ENCODE peak calls at places on chromosomes 2 and 18, in five cellular contexts. J is H1, O is GM20000, T is GM10248, B is Peyer's patch. V is an unnamed sample.

GRCh38 chr2:143684731-143685364 is 555.6 kb downstream of the ARHGAP15 start:
- DNase-seq in J (no peak), O (no peak), T (no peak), B (no peak), V (no peak)

GRCh38 chr2:8412082-8412481 is 269.8 kb upstream of the ID2 start:
- DNase-seq in J (no peak), O (no peak), T (no peak), B (no peak), V (no peak)

GRCh38 chr2:31033032-31033431 is 105.2 kb downstream of the GALNT14 start:
- DNase-seq in J (no peak), O (no peak), T (no peak), B (no peak), V (no peak)

GRCh38 chr18:6776193-6776592 is 46.7 kb downstream of the ARHGAP28 start:
- DNase-seq in J (no peak), O (no peak), T (no peak), B (no peak), V (no peak)

GRCh38 chr2:215417400-215417951 is 18.4 kb downstream of the FN1 start:
- DNase-seq in J (no peak), O (no peak), T (no peak), B (no peak), V (no peak)

GRCh38 chr2:169928463-169928864 is 101.2 kb downstream of the UBR3 start:
- DNase-seq in J (no peak), O (peak; percentile 9), T (peak; percentile 31), B (no peak), V (no peak)

GRCh38 chr2:214019973-214020345 is 390.9 kb upstream of the VWC2L start:
- DNase-seq in J (no peak), O (no peak), T (no peak), B (no peak), V (no peak)

GRCh38 chr2:48328972-48329723 is 200.8 kb upstream of the STON1 start:
- DNase-seq in J (no peak), O (no peak), T (no peak), B (no peak), V (no peak)

GRCh38 chr2:127153691-127154158 is 46.8 kb upstream of the BIN1 start:
- DNase-seq in J (no peak), O (no peak), T (no peak), B (no peak), V (no peak)

GRCh38 chr2:9757430-9758287 is 85.6 kb upstream of the TAF1B start:
- DNase-seq in J (no peak), O (no peak), T (no peak), B (no peak), V (no peak)

GRCh38 chr18:13240060-13240725 is 21.6 kb downstream of the LDLRAD4 start:
- DNase-seq in J (no peak), O (no peak), T (no peak), B (no peak), V (no peak)

GRCh38 chr2:231527091-231527395 is 3.2 kb downstream of the NMUR1 start:
- DNase-seq in J (no peak), O (no peak), T (no peak), B (no peak), V (no peak)

GRCh38 chr2:85160946-85161625 is 27.9 kb downstream of the TCF7L1 start:
- DNase-seq in J (no peak), O (no peak), T (no peak), B (peak; percentile 37), V (no peak)

GRCh38 chr18:11909597-11910026 is 1.5 kb upstream of the MPPE1 start:
- DNase-seq in J (no peak), O (peak; percentile 44), T (peak; percentile 40), B (no peak), V (no peak)

GRCh38 chr2:96963316-96963715 is 23.1 kb downstream of the FAM178B start:
- DNase-seq in J (no peak), O (no peak), T (no peak), B (no peak), V (no peak)

GRCh38 chr18:78192044-78192443 is 787.6 kb upstream of the SALL3 start:
- DNase-seq in J (no peak), O (no peak), T (no peak), B (no peak), V (no peak)
- TF ChIP-seq CTCF in J (peak; percentile 55), O (no peak), T (no peak), B (no peak), V (no peak)

GRCh38 chr2:180507028-180507427 is 473.4 kb upstream of the UBE2E3 start:
- DNase-seq in J (no peak), O (no peak), T (no peak), B (no peak), V (no peak)
- TF ChIP-seq CTCF in J (no peak), O (no peak), T (no peak), B (no peak), V (no peak)

DNA sequence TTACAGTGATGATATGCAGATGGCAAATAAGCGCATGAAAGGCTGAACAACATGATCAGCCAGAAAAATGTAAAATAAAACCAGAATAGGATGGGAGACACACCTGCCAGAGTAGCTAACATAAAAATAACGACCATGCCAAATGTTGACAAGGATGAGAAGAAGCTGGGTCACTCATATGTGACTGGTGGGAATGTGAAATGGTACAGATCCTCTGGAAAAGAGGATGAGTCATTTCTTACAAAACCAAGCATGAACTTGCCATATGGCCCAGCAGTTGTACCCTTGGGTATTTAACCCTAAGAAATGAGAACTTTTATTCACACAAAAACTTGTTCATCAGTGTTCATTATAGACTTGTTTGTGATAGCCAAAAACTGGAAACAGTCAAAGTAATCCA is 143.8 kb downstream of the SH3BP4 start:
- DNase-seq in J (no peak), O (no peak), T (no peak), B (no peak), V (no peak)
- TF ChIP-seq CTCF in J (no peak), O (no peak), T (no peak), B (no peak), V (no peak)

GRCh38 chr2:224062481-224063307 is 23.6 kb upstream of the SERPINE2 start:
- DNase-seq in J (no peak), O (no peak), T (no peak), B (no peak), V (no peak)
- TF ChIP-seq CTCF in J (peak; percentile 40), O (no peak), T (no peak), B (no peak), V (no peak)

GRCh38 chr2:207200136-207200535 is 34.4 kb upstream of the KLF7 start:
- DNase-seq in J (no peak), O (no peak), T (no peak), B (no peak), V (no peak)
- TF ChIP-seq CTCF in J (no peak), O (no peak), T (no peak), B (no peak), V (no peak)

GRCh38 chr2:121044412-121044811 is 240.6 kb downstream of the TFCP2L1 start:
- DNase-seq in J (no peak), O (no peak), T (no peak), B (no peak), V (peak; percentile 10)
- TF ChIP-seq CTCF in J (peak; percentile 53), O (no peak), T (no peak), B (no peak), V (no peak)

DNA sequence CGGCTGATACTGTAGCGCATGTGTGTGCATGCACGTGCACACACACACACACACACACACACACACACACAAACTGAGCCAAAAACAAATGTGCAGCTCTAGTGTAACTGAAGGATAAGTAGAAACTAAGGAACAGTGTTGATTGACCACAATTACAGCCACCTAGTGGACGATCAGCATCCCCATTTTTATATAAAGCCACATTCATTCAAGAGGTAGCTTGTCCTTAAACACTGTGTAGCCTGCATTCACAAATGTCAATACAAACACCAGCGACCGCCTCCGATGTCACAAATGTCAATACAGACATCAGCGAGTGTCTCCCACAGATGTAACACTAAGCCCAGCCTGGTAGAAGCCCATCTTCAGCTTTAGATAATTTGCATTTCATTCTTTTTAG is 167.4 kb downstream of the PTGR3 start:
- DNase-seq in J (no peak), O (no peak), T (no peak), B (no peak), V (no peak)
- TF ChIP-seq CTCF in J (peak; percentile 64), O (no peak), T (no peak), B (peak; percentile 41), V (no peak)

GRCh38 chr2:51243892-51244570 is 212.1 kb upstream of the NRXN1 start:
- DNase-seq in J (no peak), O (no peak), T (no peak), B (no peak), V (no peak)

GRCh38 chr2:51251356-51251755 is 219.4 kb upstream of the NRXN1 start:
- DNase-seq in J (no peak), O (no peak), T (no peak), B (no peak), V (no peak)

DNA sequence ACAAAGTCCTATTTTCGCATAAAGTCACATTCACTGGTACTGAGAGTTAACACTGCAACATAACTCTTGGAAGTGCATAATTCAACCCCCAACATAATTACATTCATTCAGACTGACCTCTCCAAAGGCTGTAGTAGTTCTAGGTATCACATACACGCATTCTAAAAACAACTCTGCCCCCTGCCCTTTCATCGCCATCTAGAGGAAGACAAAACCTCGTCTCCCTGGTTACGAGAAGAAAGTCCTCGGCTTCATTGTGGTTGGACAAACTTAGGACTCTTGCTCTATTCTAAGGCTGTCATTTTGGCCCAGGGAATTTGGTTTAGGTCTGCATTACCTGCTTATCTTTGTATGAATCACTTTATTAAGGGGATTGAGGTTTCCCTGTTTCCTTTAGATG is 215.3 kb upstream of the NRXN1 start:
- DNase-seq in J (no peak), O (no peak), T (no peak), B (no peak), V (no peak)
- TF ChIP-seq CTCF in J (peak; percentile 52), O (no peak), T (no peak), B (no peak), V (no peak)

GRCh38 chr18:62245699-62246098 is 58.6 kb downstream of the RELCH start:
- DNase-seq in J (no peak), O (no peak), T (no peak), B (no peak), V (no peak)
- TF ChIP-seq CTCF in J (peak; percentile 21), O (no peak), T (no peak), B (no peak), V (no peak)

DNA sequence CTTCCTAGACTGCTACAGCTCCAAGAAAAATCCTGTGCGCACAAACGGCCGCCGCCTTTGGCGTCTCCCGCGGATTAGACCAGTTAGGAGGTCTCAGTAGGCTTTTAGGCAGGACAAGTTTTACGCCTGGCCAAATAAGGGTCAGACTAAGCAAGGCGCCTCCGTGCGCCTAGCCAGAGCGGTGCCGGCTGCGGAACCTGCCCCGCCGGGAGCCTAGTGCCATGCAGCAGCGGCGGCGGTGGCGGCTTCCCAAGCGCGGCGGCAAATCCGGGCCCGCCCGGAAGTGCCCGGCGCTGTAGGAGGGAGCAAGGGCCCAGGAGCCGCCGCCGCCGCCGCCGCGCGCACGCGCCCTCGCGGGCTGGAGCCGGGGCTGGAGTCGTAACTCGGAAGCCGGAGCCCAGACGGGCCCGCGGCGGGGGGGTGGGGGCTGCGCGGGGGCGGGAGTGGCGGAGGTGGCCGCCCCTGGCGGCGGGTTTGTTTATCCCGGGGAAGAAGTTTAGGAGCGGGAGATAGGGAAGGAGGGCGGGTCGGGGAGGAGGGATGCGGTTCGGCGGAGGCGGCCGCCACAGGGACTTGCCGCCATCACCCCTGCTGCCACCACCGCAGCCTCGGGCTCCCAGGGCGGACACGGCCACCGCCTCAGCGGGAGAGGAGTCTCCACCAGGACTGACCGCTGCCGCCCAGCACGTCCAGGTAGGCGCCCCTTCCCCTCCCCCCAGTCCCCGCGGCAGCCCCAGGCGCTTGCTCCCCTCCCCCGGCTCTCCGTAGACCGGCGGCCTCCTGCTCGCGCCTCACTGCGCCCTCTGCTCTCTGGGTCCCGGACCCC is at the start of gene SPOPL:
- DNase-seq in J (peak; percentile 29), O (peak; percentile 95), T (peak; percentile 94), B (peak; percentile 95), V (peak; percentile 86)
- TF ChIP-seq CTCF in J (no peak), O (no peak), T (no peak), B (peak; percentile 26), V (no peak)